ENCODE peak calls at places on chromosome 6, in five cellular contexts. Z is BE2C, Q is HL-60, A is RWPE2, W is esophagus squamous epithelium. K is an unnamed sample.

GRCh38 chr6:165952514-165952913 is 215.1 kb downstream of the TBXT start:
- DNase-seq in Z (no peak), Q (no peak), A (no peak), W (no peak), K (no peak)

GRCh38 chr6:16045238-16045637 is 83.6 kb upstream of the MYLIP start:
- DNase-seq in Z (peak; percentile 27), Q (no peak), A (no peak), W (no peak), K (no peak)

GRCh38 chr6:107110200-107110599 is 5.1 kb downstream of the BEND3 start:
- DNase-seq in Z (no peak), Q (peak; percentile 70), A (no peak), W (no peak), K (no peak)

GRCh38 chr6:101614774-101615173 is 221.3 kb downstream of the GRIK2 start:
- DNase-seq in Z (no peak), Q (no peak), A (no peak), W (no peak), K (no peak)

GRCh38 chr6:13989424-13990144 is 64.8 kb downstream of the RNF182 start:
- DNase-seq in Z (no peak), Q (no peak), A (no peak), W (no peak), K (no peak)

GRCh38 chr6:35166160-35166919 is 25.2 kb upstream of the TCP11 start:
- DNase-seq in Z (no peak), Q (no peak), A (no peak), W (no peak), K (no peak)

GRCh38 chr6:42043787-42044475 is 6.4 kb upstream of the TAF8 start:
- DNase-seq in Z (peak; percentile 91), Q (peak; percentile 65), A (peak; percentile 81), W (no peak), K (peak; percentile 95)

GRCh38 chr6:32637219-32637880 is at the start of gene HLA-DQA1:
- DNase-seq in Z (no peak), Q (no peak), A (no peak), W (no peak), K (no peak)

GRCh38 chr6:11805259-11806053 is 26.9 kb upstream of the ADTRP start:
- DNase-seq in Z (no peak), Q (no peak), A (no peak), W (no peak), K (no peak)

GRCh38 chr6:99348823-99349619 is 453 bp downstream of the FAXC start:
- DNase-seq in Z (peak; percentile 42), Q (no peak), A (no peak), W (no peak), K (peak; percentile 47)

GRCh38 chr6:152696543-152696942 is 1.2 kb upstream of the MYCT1 start:
- DNase-seq in Z (no peak), Q (no peak), A (no peak), W (no peak), K (no peak)

GRCh38 chr6:2739335-2739734 is 11.4 kb downstream of the MYLK4 start:
- DNase-seq in Z (no peak), Q (no peak), A (no peak), W (no peak), K (no peak)

GRCh38 chr6:20906938-20907337 is 372.7 kb downstream of the CDKAL1 start:
- DNase-seq in Z (no peak), Q (peak; percentile 65), A (no peak), W (no peak), K (no peak)

GRCh38 chr6:7188492-7188891 is 80.7 kb downstream of the RREB1 start:
- DNase-seq in Z (no peak), Q (peak; percentile 67), A (no peak), W (no peak), K (no peak)

GRCh38 chr6:20404641-20405032 is 3.0 kb downstream of the E2F3 start:
- DNase-seq in Z (peak; percentile 78), Q (peak; percentile 72), A (no peak), W (peak; percentile 2), K (peak; percentile 36)

GRCh38 chr6:168926306-168926705 is 327.3 kb downstream of the THBS2 start:
- DNase-seq in Z (no peak), Q (no peak), A (no peak), W (no peak), K (no peak)

GRCh38 chr6:108714774-108715414 is 133.3 kb upstream of the ARMC2 start:
- DNase-seq in Z (no peak), Q (no peak), A (no peak), W (no peak), K (no peak)

GRCh38 chr6:16562498-16562897 is 198.8 kb downstream of the ATXN1 start:
- DNase-seq in Z (no peak), Q (no peak), A (no peak), W (no peak), K (no peak)

GRCh38 chr6:130760006-130760405 is 67.2 kb upstream of the SMLR1 start:
- DNase-seq in Z (no peak), Q (no peak), A (no peak), W (no peak), K (no peak)

GRCh38 chr6:55003726-55004415 is 157.3 kb downstream of the FAM83B start:
- DNase-seq in Z (no peak), Q (no peak), A (no peak), W (no peak), K (no peak)

GRCh38 chr6:89475106-89475505 is 42.2 kb downstream of the ANKRD6 start:
- DNase-seq in Z (no peak), Q (no peak), A (no peak), W (no peak), K (no peak)

GRCh38 chr6:20672038-20672437 is 137.8 kb downstream of the CDKAL1 start:
- DNase-seq in Z (no peak), Q (no peak), A (no peak), W (no peak), K (no peak)

GRCh38 chr6:156933201-156934053 is 156.2 kb downstream of the ARID1B start:
- DNase-seq in Z (peak; percentile 31), Q (no peak), A (no peak), W (no peak), K (no peak)

GRCh38 chr6:37516076-37516919 is 16.6 kb upstream of the CCDC167 start:
- DNase-seq in Z (peak; percentile 86), Q (no peak), A (no peak), W (no peak), K (peak; percentile 63)

GRCh38 chr6:129675669-129676472 is 34.1 kb downstream of the ARHGAP18 start:
- DNase-seq in Z (no peak), Q (no peak), A (no peak), W (no peak), K (no peak)

GRCh38 chr6:137829641-137830083 is 37.4 kb upstream of the TNFAIP3 start:
- DNase-seq in Z (no peak), Q (no peak), A (no peak), W (no peak), K (no peak)

GRCh38 chr6:75211920-75212590 is 6.2 kb upstream of the COL12A1 start:
- DNase-seq in Z (no peak), Q (no peak), A (no peak), W (no peak), K (no peak)

GRCh38 chr6:139891471-139891870 is 517.0 kb upstream of the CITED2 start:
- DNase-seq in Z (no peak), Q (no peak), A (no peak), W (no peak), K (no peak)

GRCh38 chr6:139894271-139894670 is 519.8 kb upstream of the CITED2 start:
- DNase-seq in Z (no peak), Q (no peak), A (no peak), W (no peak), K (no peak)

DNA sequence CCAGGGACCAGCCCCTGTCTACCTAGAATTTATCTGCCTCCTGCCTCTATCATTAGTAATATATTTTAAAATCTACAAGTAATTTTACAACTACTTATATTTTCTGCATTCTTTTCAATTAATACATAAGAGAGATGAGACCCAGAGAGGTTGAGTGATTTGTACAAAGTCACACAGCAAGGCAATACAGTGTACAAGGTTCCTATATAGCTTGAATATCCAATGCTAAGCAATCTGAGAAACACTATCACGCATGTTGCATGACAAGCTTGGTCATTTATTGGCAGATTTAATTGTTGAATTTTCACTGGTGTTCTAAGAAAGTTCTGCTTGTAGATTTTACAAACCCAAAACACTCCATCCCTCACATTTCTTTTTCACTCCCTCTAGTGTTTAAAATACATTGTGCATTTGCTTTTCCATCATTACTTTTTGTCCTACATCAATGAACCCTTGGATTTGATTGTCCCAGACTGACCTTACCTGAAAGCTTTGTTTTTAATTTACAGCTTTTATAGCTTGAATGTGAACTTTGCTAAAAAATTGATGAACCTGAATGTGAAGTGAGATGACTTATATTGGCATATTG is 520.9 kb upstream of the CITED2 start:
- DNase-seq in Z (no peak), Q (no peak), A (no peak), W (no peak), K (no peak)
- TF ChIP-seq CTCF in Z (no peak), Q (no peak), A (peak; percentile 12), W (no peak), K (peak; percentile 11)

GRCh38 chr6:21937466-21937865 is 343.9 kb downstream of the SOX4 start:
- DNase-seq in Z (no peak), Q (no peak), A (no peak), W (no peak), K (no peak)
- TF ChIP-seq CTCF in Z (no peak), Q (no peak), A (no peak), W (no peak), K (no peak)

DNA sequence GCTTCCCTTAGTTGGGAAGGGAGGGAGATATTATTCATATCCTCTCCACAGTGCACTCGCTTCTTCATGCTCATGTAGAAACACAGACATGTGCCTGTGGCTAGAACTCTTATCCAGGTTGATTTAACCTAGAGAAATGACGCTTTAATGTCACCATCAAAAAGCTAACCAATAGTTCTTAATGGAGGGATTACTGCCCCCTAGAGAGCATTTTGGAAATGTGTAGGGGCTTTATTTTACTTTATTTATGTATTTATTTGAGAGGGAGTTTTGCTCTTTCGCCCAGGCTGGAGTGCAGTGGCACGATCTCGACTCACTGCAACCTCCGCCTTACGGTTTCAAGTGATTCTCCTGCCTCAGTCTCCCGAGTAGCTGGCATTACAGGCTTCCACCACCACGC is 229.6 kb downstream of the SOD2 start:
- DNase-seq in Z (no peak), Q (no peak), A (no peak), W (no peak), K (no peak)
- TF ChIP-seq CTCF in Z (peak; percentile 32), Q (no peak), A (peak; percentile 26), W (no peak), K (no peak)

GRCh38 chr6:167827588-167828324 is 1.0 kb downstream of the AFDN start:
- DNase-seq in Z (peak; percentile 49), Q (no peak), A (no peak), W (no peak), K (no peak)
- TF ChIP-seq CTCF in Z (no peak), Q (no peak), A (no peak), W (no peak), K (no peak)

DNA sequence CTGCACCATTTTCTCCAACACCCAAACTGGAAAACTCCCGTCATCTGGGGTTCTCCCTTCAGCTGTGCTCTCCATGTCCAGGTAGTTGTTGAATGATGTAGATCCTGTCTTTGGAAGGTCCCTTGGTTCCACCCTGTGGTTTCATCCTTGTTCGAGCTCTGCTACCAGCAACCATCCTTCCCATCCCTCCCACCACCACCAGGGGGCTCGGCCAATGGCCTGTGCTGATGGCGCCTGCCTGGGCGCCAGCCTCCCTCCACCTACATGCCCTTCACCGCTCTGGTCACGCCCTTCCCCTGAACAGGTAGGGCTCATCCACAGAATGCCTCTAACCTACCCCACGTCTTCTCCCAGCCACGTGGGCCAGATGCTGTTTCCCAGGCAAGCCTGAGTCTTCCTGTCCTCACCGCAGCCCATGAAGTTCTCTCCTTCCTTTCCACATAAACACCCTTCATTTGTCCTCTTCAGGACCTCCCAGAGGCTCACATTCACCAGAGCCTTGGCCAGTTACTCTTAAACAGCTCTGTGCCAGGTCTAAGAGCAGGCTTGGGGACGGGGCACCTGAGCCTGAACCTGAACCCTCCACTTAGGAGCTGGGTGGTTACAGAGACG is 75.1 kb upstream of the DUSP22 start:
- DNase-seq in Z (peak; percentile 57), Q (no peak), A (no peak), W (no peak), K (no peak)
- TF ChIP-seq CTCF in Z (peak; percentile 65), Q (peak; percentile 64), A (peak; percentile 27), W (peak; percentile 25), K (peak; percentile 53)